ENCODE peak calls at places on chromosome X, in nine cellular contexts. E, R, M, S, J, U, D, Y and L are unnamed samples.

GRCh38 chrX:108312938-108313337 is 125.3 kb downstream of the COL4A6 start:
- DNase-seq in E (no peak), R (no peak), M (no peak), S (no peak), J (peak; percentile 46), U (peak; percentile 63), D (peak; percentile 19), Y (peak; percentile 27), L (peak; percentile 14)

GRCh38 chrX:140362861-140363260 is 142.0 kb downstream of the SOX3 start:
- DNase-seq in E (no peak), R (no peak), M (no peak), S (no peak), J (no peak), U (no peak), D (no peak), Y (no peak), L (no peak)

GRCh38 chrX:94752434-94753169 is 1078.6 kb downstream of the FAM133A start:
- DNase-seq in E (no peak), R (no peak), M (no peak), S (no peak), J (no peak), U (no peak), D (no peak), Y (no peak), L (no peak)

GRCh38 chrX:63250253-63250868 is 100.8 kb downstream of the SPIN4 start:
- DNase-seq in E (no peak), R (peak; percentile 55), M (peak; percentile 42), S (no peak), J (no peak), U (peak; percentile 85), D (no peak), Y (peak; percentile 26), L (peak; percentile 37)

GRCh38 chrX:82163701-82164100 is 961.8 kb downstream of the SH3BGRL start:
- DNase-seq in E (no peak), R (no peak), M (no peak), S (no peak), J (no peak), U (no peak), D (no peak), Y (no peak), L (no peak)

GRCh38 chrX:108001218-108001814 is 19.1 kb upstream of the TEX13B start:
- DNase-seq in E (no peak), R (no peak), M (no peak), S (no peak), J (no peak), U (peak; percentile 36), D (no peak), Y (no peak), L (no peak)

GRCh38 chrX:150902434-150903109 is 4.1 kb upstream of the CD99L2 start:
- DNase-seq in E (no peak), R (no peak), M (no peak), S (no peak), J (no peak), U (no peak), D (no peak), Y (no peak), L (no peak)

GRCh38 chrX:68422478-68422877 is 10.8 kb downstream of the OPHN1 start:
- DNase-seq in E (no peak), R (no peak), M (no peak), S (no peak), J (no peak), U (no peak), D (no peak), Y (no peak), L (no peak)

GRCh38 chrX:41474726-41475100 is 27.6 kb downstream of the NYX start:
- DNase-seq in E (no peak), R (no peak), M (no peak), S (no peak), J (no peak), U (no peak), D (no peak), Y (no peak), L (no peak)

DNA sequence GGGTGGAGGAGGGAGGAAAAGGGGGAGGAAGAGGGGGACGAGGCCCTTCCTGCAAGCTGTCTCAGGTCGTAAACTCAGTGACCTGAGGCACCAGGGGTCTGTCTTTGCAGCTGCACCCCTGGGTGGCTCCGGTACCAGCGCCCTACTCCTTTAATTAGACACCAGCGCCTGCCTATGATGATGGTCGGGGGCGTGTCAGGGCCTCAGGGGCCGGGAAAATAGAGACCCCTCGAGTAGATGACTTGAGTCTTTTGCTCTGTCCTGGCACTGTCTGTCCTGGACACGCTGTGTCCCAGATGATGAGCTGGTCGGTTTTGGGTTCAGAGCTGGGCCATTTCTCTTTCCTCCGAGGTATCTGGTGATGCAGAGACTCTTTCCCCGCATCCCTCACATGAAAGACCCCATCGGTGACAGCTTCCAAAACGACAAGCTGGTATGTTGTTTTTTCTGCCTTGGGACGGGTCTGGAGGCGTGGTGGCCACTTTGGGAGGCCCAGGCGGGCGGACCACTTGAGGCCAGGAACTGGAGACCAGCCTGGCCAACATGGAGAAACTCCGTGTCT is 11.2 kb downstream of the SLC25A6 start:
- DNase-seq in E (no peak), R (peak; percentile 48), M (peak; percentile 63), S (no peak), J (peak; percentile 17), U (no peak), D (no peak), Y (peak; percentile 25), L (no peak)
- TF ChIP-seq POLR2A in E (no peak), R (no peak), M (no peak), S (no peak), J (no peak), U (no peak), D (no peak), Y (no peak), L (no peak)

DNA sequence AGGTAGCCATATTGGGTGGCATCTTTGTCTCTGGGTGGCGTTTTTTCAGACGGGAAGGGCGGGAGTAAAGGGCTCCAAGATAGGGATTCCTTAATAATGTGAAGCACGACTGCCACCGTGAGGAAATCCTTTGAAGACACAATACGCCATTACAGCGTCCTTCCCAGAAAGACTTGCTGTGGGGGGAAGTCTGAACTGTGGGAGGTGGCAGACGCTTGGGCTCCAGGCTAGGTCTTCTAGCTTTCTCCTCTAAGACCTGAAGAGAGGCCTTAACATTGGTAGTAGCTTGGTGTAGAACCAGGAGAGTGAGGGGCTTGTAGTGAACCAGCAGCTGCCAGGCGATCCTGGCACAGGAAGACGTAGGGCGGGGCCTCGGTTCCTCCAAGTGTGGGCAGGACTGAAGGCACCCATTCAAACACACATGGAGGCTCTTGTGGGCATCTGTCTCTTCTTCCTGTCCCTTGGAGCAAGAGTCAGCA is 197.3 kb downstream of the OR13H1 start:
- DNase-seq in E (peak; percentile 74), R (peak; percentile 93), M (peak; percentile 94), S (no peak), J (no peak), U (peak; percentile 81), D (peak; percentile 84), Y (peak; percentile 89), L (no peak)
- H3K27ac ChIP-seq in E (peak overlapping the region; percentile 66), R (no peak overlapping the region), M (no peak overlapping the region), S (no peak overlapping the region), J (no peak overlapping the region), U (peak overlapping the region; percentile 83), D (peak overlapping the region; percentile 86), Y (peak overlapping the region; percentile 91), L (peak overlapping the region; percentile 75)

GRCh38 chrX:46168254-46168653 is 377.0 kb downstream of the ZNF674 start:
- DNase-seq in E (no peak), R (no peak), M (no peak), S (no peak), J (no peak), U (no peak), D (peak; percentile 15), Y (no peak), L (no peak)

GRCh38 chrX:46169808-46170207 is 375.4 kb downstream of the ZNF674 start:
- DNase-seq in E (no peak), R (no peak), M (no peak), S (no peak), J (no peak), U (no peak), D (no peak), Y (no peak), L (no peak)

GRCh38 chrX:46165411-46165810 is 379.8 kb downstream of the ZNF674 start:
- DNase-seq in E (no peak), R (no peak), M (no peak), S (no peak), J (no peak), U (peak; percentile 16), D (no peak), Y (no peak), L (no peak)

DNA sequence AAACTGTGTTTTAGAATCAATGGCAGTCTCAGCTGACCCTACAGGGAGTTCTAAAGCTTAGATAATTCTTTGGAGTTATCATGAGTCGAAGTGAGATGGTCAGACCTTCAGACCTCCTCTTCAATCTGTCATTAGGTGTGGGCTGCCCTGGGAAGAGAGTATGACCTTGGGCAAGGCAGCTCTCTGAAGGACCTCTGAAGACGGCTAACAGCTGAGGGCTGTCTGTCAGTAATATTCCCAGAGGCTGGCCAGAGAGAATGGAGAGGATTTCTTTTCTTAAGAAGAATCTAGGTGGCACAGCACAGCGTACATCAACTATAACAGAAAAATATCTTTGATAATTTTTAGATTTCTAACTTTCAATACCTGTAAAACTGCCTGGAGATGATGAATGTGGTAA is 379.4 kb downstream of the ZNF674 start:
- DNase-seq in E (no peak), R (no peak), M (no peak), S (no peak), J (no peak), U (no peak), D (no peak), Y (no peak), L (no peak)
- TF ChIP-seq POLR2A in E (no peak), R (no peak), M (no peak), S (no peak), J (no peak), U (no peak), D (no peak), Y (no peak), L (no peak)

GRCh38 chrX:23901065-23901464 is 6.7 kb downstream of the APOO start:
- DNase-seq in E (no peak), R (no peak), M (no peak), S (no peak), J (no peak), U (peak; percentile 84), D (no peak), Y (no peak), L (no peak)

GRCh38 chrX:23901805-23902204 is 5.9 kb downstream of the APOO start:
- DNase-seq in E (no peak), R (peak; percentile 74), M (peak; percentile 70), S (peak; percentile 13), J (no peak), U (peak; percentile 77), D (peak; percentile 21), Y (peak; percentile 39), L (peak; percentile 61)

GRCh38 chrX:23904096-23904495 is 3.6 kb downstream of the APOO start:
- DNase-seq in E (no peak), R (no peak), M (no peak), S (no peak), J (no peak), U (peak; percentile 40), D (no peak), Y (no peak), L (no peak)

GRCh38 chrX:23900220-23900797 is 7.4 kb downstream of the APOO start:
- DNase-seq in E (no peak), R (no peak), M (no peak), S (no peak), J (no peak), U (no peak), D (no peak), Y (no peak), L (no peak)

GRCh38 chrX:23902419-23902818 is 5.3 kb downstream of the APOO start:
- DNase-seq in E (no peak), R (no peak), M (no peak), S (no peak), J (no peak), U (peak; percentile 73), D (no peak), Y (no peak), L (no peak)
- H3K27ac ChIP-seq in E (peak overlapping the region; percentile 49), R (no peak overlapping the region), M (peak overlapping the region; percentile 65), S (peak overlapping the region; percentile 75), J (peak overlapping the region; percentile 39), U (no peak overlapping the region), D (peak overlapping the region; percentile 85), Y (peak overlapping the region; percentile 26), L (peak overlapping the region; percentile 74)